ENCODE peak calls at places on chromosomes 7 and 10, in four cellular contexts. Y is SK-N-SH, L is OCI-LY7, U is neural progenitor cell. J is an unnamed sample.

GRCh38 chr7:138243430-138243829 is 167.2 kb downstream of the AKR1D1 start:
- DNase-seq in Y (no peak), L (no peak), U (peak), J (no peak)

GRCh38 chr10:13191362-13191761 is 30.0 kb downstream of the MCM10 start:
- DNase-seq in Y (no peak), L (no peak), U (no peak), J (no peak)

GRCh38 chr7:84822941-84823510 is 363.8 kb downstream of the SEMA3D start:
- DNase-seq in Y (no peak), L (no peak), U (no peak), J (no peak)

GRCh38 chr10:35300063-35300699 is 36.1 kb upstream of the CCNY start:
- DNase-seq in Y (no peak), L (no peak), U (no peak), J (peak)

GRCh38 chr10:100562008-100562672 is 26.4 kb downstream of the HIF1AN start:
- DNase-seq in Y (peak), L (no peak), U (peak), J (peak)

GRCh38 chr7:604884-605531 is 85.4 kb upstream of the PDGFA start:
- DNase-seq in Y (no peak), L (no peak), U (no peak), J (no peak)

GRCh38 chr7:51162724-51163329 is 153.8 kb downstream of the COBL start:
- DNase-seq in Y (peak), L (peak), U (peak), J (peak)

GRCh38 chr10:97490592-97490991 is 7.6 kb downstream of the MMS19 start:
- DNase-seq in Y (no peak), L (no peak), U (no peak), J (peak)

GRCh38 chr7:120981117-120981516 is 7.4 kb upstream of the CPED1 start:
- DNase-seq in Y (no peak), L (no peak), U (no peak), J (no peak)

GRCh38 chr10:59895629-59896116 is 10.7 kb downstream of the CCDC6 start:
- DNase-seq in Y (peak), L (no peak), U (no peak), J (peak)

GRCh38 chr10:114313866-114314265 is 74.8 kb downstream of the VWA2 start:
- DNase-seq in Y (no peak), L (no peak), U (no peak), J (no peak)

GRCh38 chr10:37685741-37686683 is 171.4 kb downstream of the ZNF248 start:
- DNase-seq in Y (no peak), L (no peak), U (no peak), J (no peak)

GRCh38 chr7:128737867-128738390 is 1.2 kb upstream of the CALU start:
- DNase-seq in Y (no peak), L (no peak), U (peak), J (peak)

GRCh38 chr7:30510124-30511074 is 5.8 kb upstream of the GGCT start:
- DNase-seq in Y (peak), L (peak), U (peak), J (peak)

GRCh38 chr10:110005716-110006115 is 2.1 kb upstream of the ADD3 start:
- DNase-seq in Y (peak), L (peak), U (peak), J (peak)

GRCh38 chr7:157516911-157517781 is 180.3 kb downstream of the DNAJB6 start:
- DNase-seq in Y (no peak), L (no peak), U (no peak), J (no peak)

GRCh38 chr7:26192485-26193087 is 8.0 kb downstream of the HNRNPA2B1 start:
- DNase-seq in Y (no peak), L (no peak), U (no peak), J (no peak)

GRCh38 chr10:6751363-6751762 is 171.3 kb upstream of the PRKCQ start:
- DNase-seq in Y (no peak), L (no peak), U (no peak), J (no peak)

GRCh38 chr10:6748029-6748428 is 168.0 kb upstream of the PRKCQ start:
- DNase-seq in Y (no peak), L (no peak), U (no peak), J (no peak)

GRCh38 chr10:6753644-6754043 is 173.6 kb upstream of the PRKCQ start:
- DNase-seq in Y (no peak), L (no peak), U (peak), J (no peak)

GRCh38 chr10:6746782-6747181 is 166.7 kb upstream of the PRKCQ start:
- DNase-seq in Y (no peak), L (no peak), U (no peak), J (peak)

DNA sequence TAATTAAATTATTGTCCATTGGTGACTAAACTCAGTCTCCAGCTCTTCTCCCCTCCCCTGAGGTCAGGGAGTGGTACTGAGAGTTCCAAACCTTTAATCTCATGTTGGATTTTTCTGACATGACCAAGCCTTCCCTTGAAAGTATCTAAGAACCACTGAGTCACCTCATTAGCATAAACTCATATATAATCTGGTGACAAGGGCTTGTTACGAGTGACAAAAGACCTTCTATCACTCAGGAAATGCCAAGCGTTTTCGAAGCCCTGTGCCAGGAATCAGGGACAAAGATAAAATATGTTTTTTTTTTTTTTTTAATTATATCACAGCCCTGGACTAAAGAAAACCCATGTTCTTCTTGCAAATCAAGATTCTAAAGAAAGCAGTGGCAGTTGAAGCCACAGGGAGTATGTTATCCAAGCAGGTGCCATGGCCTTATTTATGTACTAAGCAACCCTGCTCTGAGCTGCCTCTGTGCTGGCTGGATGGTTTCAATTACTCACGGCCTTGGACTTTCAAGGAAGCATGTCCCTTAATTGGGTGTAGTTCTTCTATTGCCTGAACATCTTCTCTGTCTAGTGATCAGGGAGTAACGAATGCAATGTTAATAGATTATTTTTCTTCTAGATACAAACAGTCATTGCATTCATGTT is 169.0 kb upstream of the PRKCQ start:
- DNase-seq in Y (no peak), L (no peak), U (no peak), J (peak)
- TF ChIP-seq EZH2phosphoT487 in Y (no peak), L (no peak), U (no peak), J (no peak)

DNA sequence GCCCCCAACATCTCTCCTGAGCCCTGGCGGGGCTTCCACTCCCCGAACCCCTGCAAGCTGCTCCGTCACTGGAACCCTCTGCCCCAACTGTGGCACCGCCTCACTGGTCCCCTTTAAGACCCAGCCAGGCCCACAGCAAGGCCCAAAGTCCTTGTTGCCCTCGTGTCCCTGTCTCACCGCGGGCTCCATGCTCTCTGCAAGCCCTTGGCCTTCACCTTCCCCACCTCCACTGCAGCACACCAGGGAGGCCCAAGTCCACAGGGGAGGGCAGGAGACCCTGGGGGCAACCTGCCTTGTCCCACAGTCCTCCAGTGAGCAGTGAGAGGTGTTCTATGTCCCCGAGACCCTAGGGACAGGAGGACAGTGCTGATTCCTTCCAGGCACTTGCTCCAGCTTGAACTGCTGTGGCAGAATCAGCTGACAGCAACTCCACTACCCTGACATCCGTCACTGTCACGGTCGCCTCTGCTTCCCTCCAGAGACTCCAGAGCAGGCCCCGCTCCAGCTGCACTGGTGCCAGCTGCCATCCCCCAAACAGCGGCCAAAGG is 105.3 kb downstream of the CYTH3 start:
- DNase-seq in Y (peak), L (no peak), U (no peak), J (no peak)
- TF ChIP-seq EZH2phosphoT487 in Y (no peak), L (no peak), U (no peak), J (no peak)

GRCh38 chr10:68007356-68007755 is 67.7 kb downstream of the HERC4 start:
- DNase-seq in Y (no peak), L (no peak), U (no peak), J (no peak)
- TF ChIP-seq EZH2phosphoT487 in Y (no peak), L (no peak), U (no peak), J (no peak)

GRCh38 chr10:32068569-32068968 is 12.3 kb upstream of the KIF5B start:
- DNase-seq in Y (no peak), L (no peak), U (no peak), J (no peak)
- TF ChIP-seq EZH2phosphoT487 in Y (no peak), L (no peak), U (no peak), J (no peak)

DNA sequence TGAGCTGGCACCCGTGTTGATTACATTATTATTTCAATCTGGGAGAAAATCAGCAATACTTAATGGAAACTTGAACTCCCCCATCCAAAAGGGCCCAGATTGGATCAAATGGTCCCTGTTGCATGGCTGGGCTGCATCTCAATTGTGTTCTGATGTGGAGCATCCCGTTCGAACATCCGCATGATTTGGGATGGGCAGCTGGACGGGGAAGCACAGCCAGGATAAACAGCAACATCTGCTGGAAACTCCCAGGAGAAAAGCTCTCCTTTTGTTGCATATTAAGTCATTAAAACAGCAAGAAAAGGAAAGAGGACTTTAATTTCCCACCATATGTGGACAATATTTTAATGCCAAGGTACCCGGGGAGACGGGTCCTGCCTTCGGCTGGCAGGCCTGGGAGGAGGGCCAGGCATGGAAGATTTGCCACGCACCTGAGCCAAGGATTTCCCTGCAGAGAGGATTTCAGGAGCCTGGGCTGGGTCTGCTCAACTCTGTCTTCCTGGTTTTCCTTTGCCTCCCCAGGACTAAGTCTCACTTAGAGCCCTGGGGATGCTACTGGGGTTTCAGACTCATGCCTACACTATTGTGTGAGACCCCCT is 52.4 kb downstream of the NPTX2 start:
- DNase-seq in Y (peak), L (no peak), U (no peak), J (no peak)
- TF ChIP-seq EZH2phosphoT487 in Y (no peak), L (no peak), U (no peak), J (no peak)

DNA sequence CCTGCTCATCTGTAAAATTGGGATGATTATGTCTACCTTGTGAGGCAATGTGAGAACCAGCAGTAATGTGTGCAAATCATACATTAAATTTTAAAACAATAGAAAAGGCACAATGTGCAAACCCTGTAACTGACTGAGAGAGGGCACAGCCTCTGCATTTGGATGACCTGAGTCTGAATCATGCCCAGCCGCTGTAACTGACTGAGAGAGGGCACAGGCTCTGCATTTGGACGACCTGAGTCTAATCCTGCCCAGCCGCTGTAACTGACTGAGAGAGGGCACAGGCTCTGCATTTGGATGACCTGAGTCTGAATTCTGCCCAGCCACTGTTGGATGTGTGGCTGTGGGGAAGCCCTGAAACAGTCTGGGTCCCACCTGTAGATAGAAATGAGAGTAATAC is 351.5 kb upstream of the SHH start:
- DNase-seq in Y (no peak), L (no peak), U (no peak), J (no peak)
- TF ChIP-seq EZH2phosphoT487 in Y (no peak), L (no peak), U (no peak), J (no peak)

GRCh38 chr7:16619979-16620408 is 25.6 kb downstream of the ANKMY2 start:
- DNase-seq in Y (no peak), L (peak), U (no peak), J (no peak)

GRCh38 chr7:16611711-16612110 is 33.8 kb downstream of the ANKMY2 start:
- DNase-seq in Y (no peak), L (no peak), U (no peak), J (no peak)

GRCh38 chr7:16616542-16616941 is 29.0 kb downstream of the ANKMY2 start:
- DNase-seq in Y (no peak), L (no peak), U (no peak), J (no peak)

GRCh38 chr7:16615234-16615633 is 30.3 kb downstream of the ANKMY2 start:
- DNase-seq in Y (no peak), L (no peak), U (peak), J (no peak)

DNA sequence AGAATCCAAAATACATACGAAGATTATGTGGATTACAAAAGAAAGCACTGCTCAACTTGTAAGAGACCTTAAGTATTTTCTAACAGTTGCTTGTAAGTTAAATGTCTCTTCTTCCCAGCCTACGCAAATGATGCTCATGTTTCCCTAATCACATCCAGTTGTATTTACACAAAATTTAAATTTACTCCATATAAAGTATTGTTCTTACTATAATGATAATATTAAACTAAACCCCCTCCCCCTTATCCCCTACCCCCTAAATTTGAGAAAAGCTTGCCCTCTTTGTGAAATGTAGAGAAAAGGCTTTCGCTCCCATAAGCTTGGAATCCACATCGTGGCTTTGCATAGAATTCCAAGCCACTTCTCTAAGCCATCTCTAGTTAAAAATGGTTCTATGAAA is 29.4 kb downstream of the ANKMY2 start:
- DNase-seq in Y (no peak), L (no peak), U (no peak), J (no peak)
- TF ChIP-seq EZH2phosphoT487 in Y (no peak), L (no peak), U (no peak), J (no peak)

GRCh38 chr7:73829921-73830617 is 727 bp upstream of the CLDN4 start:
- DNase-seq in Y (no peak), L (no peak), U (no peak), J (no peak)

GRCh38 chr7:73830618-73830871 is 251 bp upstream of the CLDN4 start:
- DNase-seq in Y (no peak), L (no peak), U (no peak), J (no peak)

GRCh38 chr7:73829505-73829904 is 1.3 kb upstream of the CLDN4 start:
- DNase-seq in Y (no peak), L (no peak), U (no peak), J (no peak)

GRCh38 chr7:73831656-73832579 is 1.1 kb downstream of the CLDN4 start:
- DNase-seq in Y (no peak), L (no peak), U (peak), J (no peak)

DNA sequence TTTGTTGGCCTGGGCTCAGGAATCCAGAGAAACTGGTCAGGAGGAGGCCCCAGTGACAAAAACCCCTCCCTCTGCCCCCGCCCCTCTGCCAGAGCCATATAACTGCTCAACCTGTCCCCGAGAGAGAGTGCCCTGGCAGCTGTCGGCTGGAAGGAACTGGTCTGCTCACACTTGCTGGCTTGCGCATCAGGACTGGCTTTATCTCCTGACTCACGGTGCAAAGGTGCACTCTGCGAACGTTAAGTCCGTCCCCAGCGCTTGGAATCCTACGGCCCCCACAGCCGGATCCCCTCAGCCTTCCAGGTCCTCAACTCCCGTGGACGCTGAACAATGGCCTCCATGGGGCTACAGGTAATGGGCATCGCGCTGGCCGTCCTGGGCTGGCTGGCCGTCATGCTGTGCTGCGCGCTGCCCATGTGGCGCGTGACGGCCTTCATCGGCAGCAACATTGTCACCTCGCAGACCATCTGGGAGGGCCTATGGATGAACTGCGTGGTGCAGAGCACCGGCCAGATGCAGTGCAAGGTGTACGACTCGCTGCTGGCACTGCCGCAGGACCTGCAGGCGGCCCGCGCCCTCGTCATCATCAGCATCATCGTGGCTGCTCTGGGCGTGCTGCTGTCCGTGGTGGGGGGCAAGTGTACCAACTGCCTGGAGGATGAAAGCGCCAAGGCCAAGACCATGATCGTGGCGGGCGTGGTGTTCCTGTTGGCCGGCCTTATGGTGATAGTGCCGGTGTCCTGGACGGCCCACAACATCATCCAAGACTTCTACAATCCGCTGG is at the start of gene CLDN4:
- DNase-seq in Y (no peak), L (no peak), U (peak), J (no peak)
- TF ChIP-seq EZH2phosphoT487 in Y (no peak), L (no peak), U (no peak), J (no peak)

GRCh38 chr10:77085344-77085743 is 552.3 kb downstream of the KCNMA1 start:
- DNase-seq in Y (no peak), L (no peak), U (no peak), J (no peak)

GRCh38 chr10:77084431-77085144 is 553.0 kb downstream of the KCNMA1 start:
- DNase-seq in Y (no peak), L (no peak), U (no peak), J (no peak)

GRCh38 chr10:77081411-77082010 is 556.1 kb downstream of the KCNMA1 start:
- DNase-seq in Y (no peak), L (no peak), U (no peak), J (no peak)

GRCh38 chr10:77080361-77081027 is 557.1 kb downstream of the KCNMA1 start:
- DNase-seq in Y (no peak), L (no peak), U (no peak), J (no peak)

GRCh38 chr10:77082601-77083252 is 554.9 kb downstream of the KCNMA1 start:
- DNase-seq in Y (no peak), L (no peak), U (peak), J (no peak)
- TF ChIP-seq EZH2phosphoT487 in Y (no peak), L (no peak), U (no peak), J (no peak)

J was measured in GM23248.